ENCODE peak calls at places on chromosomes 16 and 17, in eight cellular contexts. H is activated T-helper 2 cell treated with anti-CD3 and anti-CD28 coated beads, Interferon-gamma antibody, Interleukin-2, Interleukin-4, amounts not matched to agents 10 μg/mL and 5 μg/mL and 100 μg/mL, durations not matched to agents 14 hours and 24 hours and 36 hours; K is glomerular endothelial cell; Y is bronchial epithelial cell; D is stomach; L is effector CD4-positive, alpha-beta T cell; U is mucosa of gallbladder; B is iris pigment epithelial cell. M is an unnamed sample.

GRCh38 chr17:60129164-60129563 is 20.6 kb upstream of the CA4 start:
- DNase-seq in B (no peak), H (no peak), Y (no peak), U (no peak), K (no peak), D (no peak), L (no peak), M (no peak)

GRCh38 chr16:58451263-58451662 is 48.7 kb upstream of the NDRG4 start:
- DNase-seq in B (no peak), D (no peak), Y (no peak), U (no peak), H (no peak), K (no peak), L (no peak), M (no peak)

GRCh38 chr16:31451681-31452351 is 7.5 kb upstream of the ARMC5 start:
- DNase-seq in U (no peak), H (no peak), B (peak), K (no peak), Y (peak), D (peak), L (no peak), M (peak)

GRCh38 chr17:68909066-68909465 is 46.1 kb downstream of the ABCA8 start:
- DNase-seq in D (no peak), U (peak), Y (peak), B (peak), L (no peak), K (peak), H (no peak), M (peak)

GRCh38 chr17:33732116-33732515 is 439.0 kb upstream of the ASIC2 start:
- DNase-seq in D (no peak), L (no peak), H (no peak), Y (peak), B (no peak), U (no peak), K (no peak), M (peak)

GRCh38 chr17:38906429-38907172 is 18.8 kb upstream of the LASP1NB start:
- DNase-seq in B (no peak), H (no peak), U (no peak), L (no peak), K (no peak), Y (no peak), D (no peak), M (no peak)

GRCh38 chr17:77619326-77619725 is 339.2 kb upstream of the TNRC6C start:
- DNase-seq in U (no peak), H (no peak), B (no peak), Y (no peak), K (no peak), D (no peak), L (no peak), M (no peak)

GRCh38 chr16:25176136-25176535 is 40.6 kb upstream of the AQP8 start:
- DNase-seq in Y (no peak), H (no peak), D (no peak), B (no peak), U (no peak), K (no peak), L (no peak), M (peak)

GRCh38 chr16:68696514-68696913 is 40.6 kb upstream of the CDH1 start:
- DNase-seq in D (no peak), U (no peak), L (no peak), B (no peak), K (no peak), Y (no peak), H (no peak), M (no peak)

GRCh38 chr16:85246973-85247372 is 134.7 kb upstream of the CIBAR2 start:
- DNase-seq in U (no peak), K (no peak), L (no peak), D (no peak), H (no peak), B (no peak), Y (no peak), M (no peak)

GRCh38 chr16:65413861-65414260 is 292.0 kb upstream of the CDH11 start:
- DNase-seq in B (peak), D (no peak), U (no peak), H (no peak), K (no peak), L (no peak), Y (peak), M (no peak)

GRCh38 chr17:7038025-7038862 is 2.4 kb downstream of the SLC16A13 start:
- DNase-seq in K (no peak), H (no peak), D (no peak), U (no peak), Y (no peak), B (no peak), L (no peak), M (no peak)

GRCh38 chr17:41534899-41535546 is 6.9 kb upstream of the KRT19 start:
- DNase-seq in U (no peak), Y (no peak), B (no peak), H (no peak), L (no peak), D (no peak), K (no peak), M (no peak)

GRCh38 chr16:2188395-2188794 is 8.0 kb downstream of the CASKIN1 start:
- DNase-seq in L (no peak), B (no peak), U (no peak), K (no peak), D (no peak), H (no peak), Y (no peak), M (no peak)

GRCh38 chr16:7550096-7550495 is 217.5 kb downstream of the RBFOX1 start:
- DNase-seq in B (no peak), L (no peak), Y (no peak), K (no peak), U (no peak), D (no peak), H (no peak), M (no peak)

M was measured in Karpas-422.